ENCODE peak calls at places on chromosomes 7 and 10, in seven cellular contexts. B is retinal pigment epithelial cell, R is AG09319, D is nephron progenitor cell, F is A549, Q is mesothelial cell of epicardium, X is heart right ventricle. S is an unnamed sample.

GRCh38 chr7:146096994-146097393 is 19.6 kb upstream of the CNTNAP2 start:
- DNase-seq in B (no peak), R (no peak), D (peak), F (no peak), Q (no peak), X (no peak), S (no peak)

GRCh38 chr7:6558837-6559236 is 7.6 kb upstream of the GRID2IP start:
- DNase-seq in B (no peak), R (no peak), D (peak), F (peak), Q (no peak), X (no peak), S (no peak)

GRCh38 chr10:101123085-101123814 is 7.8 kb upstream of the TLX1 start:
- DNase-seq in B (no peak), R (no peak), D (no peak), F (no peak), Q (no peak), X (no peak), S (no peak)

GRCh38 chr7:130341882-130342281 is 2.7 kb upstream of the CPA5 start:
- DNase-seq in B (no peak), R (no peak), D (no peak), F (no peak), Q (no peak), X (no peak), S (no peak)

GRCh38 chr7:73738220-73738611 is 386 bp downstream of the ABHD11 start:
- DNase-seq in B (no peak), R (no peak), D (peak), F (peak), Q (peak), X (peak), S (peak)

GRCh38 chr10:61284222-61284890 is 168.8 kb downstream of the TMEM26 start:
- DNase-seq in B (peak), R (no peak), D (peak), F (peak), Q (no peak), X (no peak), S (no peak)

GRCh38 chr10:132133005-132133404 is 53.7 kb upstream of the DPYSL4 start:
- DNase-seq in B (no peak), R (no peak), D (no peak), F (no peak), Q (no peak), X (no peak), S (peak)

GRCh38 chr10:125719173-125720001 is at the start of gene EDRF1:
- DNase-seq in B (peak), R (peak), D (peak), F (peak), Q (peak), X (peak), S (peak)

GRCh38 chr7:22393825-22394458 is 37.0 kb upstream of the RAPGEF5 start:
- DNase-seq in B (no peak), R (peak), D (no peak), F (no peak), Q (no peak), X (no peak), S (peak)

GRCh38 chr7:132371948-132372347 is 204.3 kb downstream of the PLXNA4 start:
- DNase-seq in B (no peak), R (no peak), D (no peak), F (no peak), Q (no peak), X (no peak), S (no peak)

GRCh38 chr7:155166673-155167370 is 96.7 kb downstream of the HTR5A start:
- DNase-seq in B (no peak), R (no peak), D (no peak), F (no peak), Q (no peak), X (no peak), S (no peak)

GRCh38 chr10:95841711-95842498 is 65.9 kb upstream of the CC2D2B start:
- DNase-seq in B (peak), R (peak), D (peak), F (peak), Q (no peak), X (no peak), S (no peak)

GRCh38 chr7:4138866-4139265 is 543.2 kb upstream of the FOXK1 start:
- DNase-seq in B (no peak), R (no peak), D (no peak), F (no peak), Q (no peak), X (no peak), S (no peak)

GRCh38 chr10:45407542-45407941 is 33.5 kb downstream of the ALOX5 start:
- DNase-seq in B (no peak), R (no peak), D (no peak), F (no peak), Q (no peak), X (no peak), S (no peak)

GRCh38 chr7:117110480-117111315 is 157.4 kb downstream of the ST7 start:
- DNase-seq in B (no peak), R (no peak), D (peak), F (no peak), Q (no peak), X (no peak), S (no peak)

GRCh38 chr7:18684899-18685298 is 189.3 kb downstream of the HDAC9 start:
- DNase-seq in B (no peak), R (no peak), D (no peak), F (no peak), Q (no peak), X (no peak), S (no peak)

GRCh38 chr10:14386202-14386593 is 55.5 kb upstream of the FRMD4A start:
- DNase-seq in B (peak), R (no peak), D (no peak), F (no peak), Q (no peak), X (no peak), S (no peak)

GRCh38 chr7:47795631-47796030 is 152.6 kb downstream of the PKD1L1 start:
- DNase-seq in B (no peak), R (peak), D (no peak), F (no peak), Q (no peak), X (no peak), S (no peak)

GRCh38 chr10:96687317-96688012 is 32.8 kb downstream of the PIK3AP1 start:
- DNase-seq in B (no peak), R (no peak), D (no peak), F (no peak), Q (no peak), X (no peak), S (no peak)

GRCh38 chr7:148959726-148960125 is 68.6 kb downstream of the PDIA4 start:
- DNase-seq in B (no peak), R (no peak), D (no peak), F (no peak), Q (no peak), X (no peak), S (no peak)

GRCh38 chr7:16223963-16224707 is 197.2 kb downstream of the CRPPA start:
- DNase-seq in B (no peak), R (no peak), D (no peak), F (no peak), Q (no peak), X (no peak), S (no peak)

GRCh38 chr7:19713676-19714075 is 4.8 kb upstream of the POLR1F start:
- DNase-seq in B (no peak), R (no peak), D (peak), F (no peak), Q (peak), X (no peak), S (peak)

GRCh38 chr7:44402401-44403096 is 77.2 kb upstream of the CAMK2B start:
- DNase-seq in B (no peak), R (no peak), D (no peak), F (no peak), Q (no peak), X (no peak), S (no peak)

GRCh38 chr7:82699773-82700186 is 256.2 kb upstream of the CACNA2D1 start:
- DNase-seq in B (peak), R (peak), D (no peak), F (no peak), Q (no peak), X (no peak), S (no peak)

GRCh38 chr7:148060724-148061123 is 529.8 kb upstream of the C7orf33 start:
- DNase-seq in B (no peak), R (no peak), D (no peak), F (no peak), Q (no peak), X (no peak), S (no peak)

GRCh38 chr7:73770002-73770859 is at the start of gene CLDN3:
- DNase-seq in B (peak), R (no peak), D (peak), F (peak), Q (peak), X (no peak), S (no peak)

GRCh38 chr7:150451097-150451793 is 815 bp downstream of the GIMAP8 start:
- DNase-seq in B (no peak), R (no peak), D (peak), F (no peak), Q (no peak), X (peak), S (no peak)

GRCh38 chr10:3397231-3397630 is 224.6 kb upstream of the PITRM1 start:
- DNase-seq in B (no peak), R (no peak), D (no peak), F (peak), Q (no peak), X (no peak), S (no peak)

GRCh38 chr10:130495116-130495862 is 359.1 kb downstream of the GLRX3 start:
- DNase-seq in B (no peak), R (no peak), D (no peak), F (no peak), Q (no peak), X (no peak), S (no peak)

GRCh38 chr10:11522821-11523245 is 88.6 kb downstream of the USP6NL start:
- DNase-seq in B (no peak), R (no peak), D (no peak), F (no peak), Q (no peak), X (no peak), S (no peak)

GRCh38 chr10:53111529-53111928 is 338.9 kb upstream of the MBL2 start:
- DNase-seq in B (no peak), R (no peak), D (no peak), F (no peak), Q (no peak), X (no peak), S (no peak)

GRCh38 chr7:119197872-119198527 is 973.5 kb downstream of the ANKRD7 start:
- DNase-seq in B (peak), R (no peak), D (peak), F (peak), Q (peak), X (no peak), S (no peak)

GRCh38 chr10:125967533-125967932 is 71.2 kb downstream of the FANK1 start:
- DNase-seq in B (no peak), R (no peak), D (no peak), F (no peak), Q (no peak), X (no peak), S (no peak)

GRCh38 chr7:65216469-65216868 is 157.2 kb upstream of the ZNF92 start:
- DNase-seq in B (peak), R (no peak), D (peak), F (no peak), Q (peak), X (no peak), S (no peak)

GRCh38 chr10:31928531-31929259 is at the start of gene ARHGAP12:
- DNase-seq in B (no peak), R (peak), D (peak), F (peak), Q (peak), X (peak), S (peak)
- TF ChIP-seq CTCF in B (no peak), R (no peak), D (no peak), F (no peak), Q (no peak), X (no peak), S (peak)

GRCh38 chr7:31767686-31768358 is 80.8 kb downstream of the PPP1R17 start:
- DNase-seq in B (peak), R (no peak), D (no peak), F (no peak), Q (no peak), X (no peak), S (no peak)

GRCh38 chr7:31758770-31759169 is 71.8 kb downstream of the PPP1R17 start:
- DNase-seq in B (no peak), R (no peak), D (no peak), F (no peak), Q (no peak), X (no peak), S (no peak)

GRCh38 chr7:31761646-31762045 is 74.6 kb downstream of the PPP1R17 start:
- DNase-seq in B (no peak), R (no peak), D (no peak), F (no peak), Q (no peak), X (peak), S (no peak)

GRCh38 chr7:31764457-31764856 is 77.4 kb downstream of the PPP1R17 start:
- DNase-seq in B (no peak), R (no peak), D (no peak), F (no peak), Q (no peak), X (no peak), S (no peak)

GRCh38 chr7:31763548-31763947 is 76.5 kb downstream of the PPP1R17 start:
- DNase-seq in B (no peak), R (no peak), D (no peak), F (no peak), Q (no peak), X (no peak), S (no peak)
- TF ChIP-seq CTCF in B (peak), R (no peak), D (peak), F (no peak), Q (peak), X (no peak), S (no peak)

DNA sequence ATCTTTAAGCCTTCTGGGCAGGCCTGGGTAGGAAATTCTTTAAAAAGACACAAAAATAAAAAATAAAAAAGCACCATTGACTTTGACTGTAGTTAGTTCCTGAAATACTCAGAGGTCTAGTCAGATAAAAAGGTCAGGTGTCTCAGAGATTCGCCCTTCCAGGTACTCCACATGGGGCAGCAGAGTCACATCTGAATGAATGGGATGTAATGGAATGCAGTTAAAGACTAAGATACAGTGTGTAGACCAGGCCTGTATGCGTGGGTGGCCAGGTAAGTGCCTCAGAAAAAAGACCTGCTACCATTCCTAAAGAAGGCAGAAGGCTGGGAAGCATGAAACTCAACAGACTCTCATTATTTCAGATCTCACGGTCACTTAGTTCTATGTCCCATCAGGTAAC is 68.6 kb upstream of the SEM1 start:
- DNase-seq in B (no peak), R (no peak), D (no peak), F (no peak), Q (no peak), X (no peak), S (no peak)
- TF ChIP-seq CTCF in B (no peak), R (no peak), D (no peak), F (no peak), Q (no peak), X (no peak), S (no peak)

GRCh38 chr7:133795061-133795460 is 332.1 kb upstream of the LRGUK start:
- DNase-seq in B (no peak), R (no peak), D (no peak), F (no peak), Q (no peak), X (no peak), S (no peak)

GRCh38 chr7:133796778-133797177 is 330.4 kb upstream of the LRGUK start:
- DNase-seq in B (no peak), R (no peak), D (no peak), F (no peak), Q (no peak), X (no peak), S (no peak)

GRCh38 chr7:133794490-133794889 is 332.6 kb upstream of the LRGUK start:
- DNase-seq in B (no peak), R (no peak), D (no peak), F (no peak), Q (no peak), X (no peak), S (no peak)

GRCh38 chr7:133797355-133797754 is 329.8 kb upstream of the LRGUK start:
- DNase-seq in B (no peak), R (no peak), D (no peak), F (no peak), Q (no peak), X (no peak), S (no peak)

GRCh38 chr7:133797818-133798485 is 329.2 kb upstream of the LRGUK start:
- DNase-seq in B (no peak), R (no peak), D (no peak), F (no peak), Q (no peak), X (no peak), S (no peak)
- TF ChIP-seq CTCF in B (no peak), R (no peak), D (no peak), F (no peak), Q (no peak), X (no peak), S (no peak)